ENCODE peak calls at places on chromosomes 5 and 9, in eight cellular contexts. One of them, this sample, is unnamed.

GRCh38 chr5:124574521-124575436 is 171.7 kb downstream of the ZNF608 start:
- DNase-seq in iris pigment epithelial cell: no peak
- DNase-seq in effector memory CD8-positive, alpha-beta T cell: no peak
- DNase-seq in NCI-H2081: no peak
- DNase-seq in NCI-H524: no peak
- DNase-seq in Calu3: no peak
- DNase-seq in CD4-positive, alpha-beta memory T cell: no peak
- DNase-seq in small intestine: no peak
- DNase-seq in this sample: no peak

GRCh38 chr5:144484124-144484897 is 313.6 kb downstream of the KCTD16 start:
- DNase-seq in iris pigment epithelial cell: peak; percentile 82
- DNase-seq in effector memory CD8-positive, alpha-beta T cell: no peak
- DNase-seq in NCI-H2081: no peak
- DNase-seq in NCI-H524: peak; percentile 34
- DNase-seq in Calu3: no peak
- DNase-seq in CD4-positive, alpha-beta memory T cell: no peak
- DNase-seq in small intestine: no peak
- DNase-seq in this sample: no peak

GRCh38 chr5:10914741-10915480 is 153.9 kb upstream of the DAP start:
- DNase-seq in iris pigment epithelial cell: no peak
- DNase-seq in effector memory CD8-positive, alpha-beta T cell: no peak
- DNase-seq in NCI-H2081: no peak
- DNase-seq in NCI-H524: no peak
- DNase-seq in Calu3: no peak
- DNase-seq in CD4-positive, alpha-beta memory T cell: no peak
- DNase-seq in small intestine: no peak
- DNase-seq in this sample: no peak

GRCh38 chr9:91170951-91171350 is 190.8 kb downstream of the AUH start:
- DNase-seq in iris pigment epithelial cell: no peak
- DNase-seq in effector memory CD8-positive, alpha-beta T cell: no peak
- DNase-seq in NCI-H2081: no peak
- DNase-seq in NCI-H524: no peak
- DNase-seq in Calu3: no peak
- DNase-seq in CD4-positive, alpha-beta memory T cell: no peak
- DNase-seq in small intestine: no peak
- DNase-seq in this sample: no peak

GRCh38 chr9:83027153-83027867 is 35.6 kb downstream of the RASEF start:
- DNase-seq in iris pigment epithelial cell: peak; percentile 94
- DNase-seq in effector memory CD8-positive, alpha-beta T cell: no peak
- DNase-seq in NCI-H2081: no peak
- DNase-seq in NCI-H524: no peak
- DNase-seq in Calu3: no peak
- DNase-seq in CD4-positive, alpha-beta memory T cell: no peak
- DNase-seq in small intestine: no peak
- DNase-seq in this sample: peak; percentile 22

GRCh38 chr9:120856700-120857099 is 14.0 kb upstream of the PSMD5 start:
- DNase-seq in iris pigment epithelial cell: no peak
- DNase-seq in effector memory CD8-positive, alpha-beta T cell: no peak
- DNase-seq in NCI-H2081: peak; percentile 51
- DNase-seq in NCI-H524: peak; percentile 64
- DNase-seq in Calu3: no peak
- DNase-seq in CD4-positive, alpha-beta memory T cell: no peak
- DNase-seq in small intestine: peak; percentile 78
- DNase-seq in this sample: no peak

GRCh38 chr9:99101812-99102211 is 3.1 kb upstream of the TGFBR1 start:
- DNase-seq in iris pigment epithelial cell: no peak
- DNase-seq in effector memory CD8-positive, alpha-beta T cell: no peak
- DNase-seq in NCI-H2081: no peak
- DNase-seq in NCI-H524: no peak
- DNase-seq in Calu3: no peak
- DNase-seq in CD4-positive, alpha-beta memory T cell: no peak
- DNase-seq in small intestine: no peak
- DNase-seq in this sample: no peak

GRCh38 chr5:180201051-180201987 is 7.7 kb downstream of the RASGEF1C start:
- DNase-seq in iris pigment epithelial cell: peak; percentile 47
- DNase-seq in effector memory CD8-positive, alpha-beta T cell: no peak
- DNase-seq in NCI-H2081: peak; percentile 45
- DNase-seq in NCI-H524: peak; percentile 59
- DNase-seq in Calu3: no peak
- DNase-seq in CD4-positive, alpha-beta memory T cell: no peak
- DNase-seq in small intestine: no peak
- DNase-seq in this sample: peak; percentile 27

GRCh38 chr5:176415240-176416122 is 858 bp downstream of the CLTB start:
- DNase-seq in iris pigment epithelial cell: peak; percentile 54
- DNase-seq in effector memory CD8-positive, alpha-beta T cell: no peak
- DNase-seq in NCI-H2081: peak; percentile 20
- DNase-seq in NCI-H524: no peak
- DNase-seq in Calu3: peak; percentile 49
- DNase-seq in CD4-positive, alpha-beta memory T cell: no peak
- DNase-seq in small intestine: no peak
- DNase-seq in this sample: no peak

GRCh38 chr5:149289307-149289706 is 17.6 kb downstream of the AFAP1L1 start:
- DNase-seq in iris pigment epithelial cell: no peak
- DNase-seq in effector memory CD8-positive, alpha-beta T cell: no peak
- DNase-seq in NCI-H2081: no peak
- DNase-seq in NCI-H524: no peak
- DNase-seq in Calu3: no peak
- DNase-seq in CD4-positive, alpha-beta memory T cell: no peak
- DNase-seq in small intestine: no peak
- DNase-seq in this sample: no peak

GRCh38 chr5:108650997-108651396 is 96.7 kb upstream of the FER start:
- DNase-seq in iris pigment epithelial cell: peak; percentile 80
- DNase-seq in effector memory CD8-positive, alpha-beta T cell: no peak
- DNase-seq in NCI-H2081: no peak
- DNase-seq in NCI-H524: no peak
- DNase-seq in Calu3: no peak
- DNase-seq in CD4-positive, alpha-beta memory T cell: no peak
- DNase-seq in small intestine: no peak
- DNase-seq in this sample: no peak

GRCh38 chr9:69109152-69109551 is 64.9 kb upstream of the TJP2 start:
- DNase-seq in iris pigment epithelial cell: no peak
- DNase-seq in effector memory CD8-positive, alpha-beta T cell: no peak
- DNase-seq in NCI-H2081: no peak
- DNase-seq in NCI-H524: no peak
- DNase-seq in Calu3: no peak
- DNase-seq in CD4-positive, alpha-beta memory T cell: no peak
- DNase-seq in small intestine: no peak
- DNase-seq in this sample: no peak

GRCh38 chr9:93202919-93203712 is 19.2 kb downstream of the WNK2 start:
- DNase-seq in iris pigment epithelial cell: no peak
- DNase-seq in effector memory CD8-positive, alpha-beta T cell: no peak
- DNase-seq in NCI-H2081: no peak
- DNase-seq in NCI-H524: peak; percentile 80
- DNase-seq in Calu3: no peak
- DNase-seq in CD4-positive, alpha-beta memory T cell: no peak
- DNase-seq in small intestine: no peak
- DNase-seq in this sample: no peak

GRCh38 chr9:134126373-134126772 is 9.5 kb upstream of the WDR5 start:
- DNase-seq in iris pigment epithelial cell: no peak
- DNase-seq in effector memory CD8-positive, alpha-beta T cell: no peak
- DNase-seq in NCI-H2081: no peak
- DNase-seq in NCI-H524: no peak
- DNase-seq in Calu3: no peak
- DNase-seq in CD4-positive, alpha-beta memory T cell: no peak
- DNase-seq in small intestine: no peak
- DNase-seq in this sample: no peak

GRCh38 chr5:87944553-87945320 is 323.9 kb downstream of the TMEM161B start:
- DNase-seq in iris pigment epithelial cell: peak; percentile 18
- DNase-seq in effector memory CD8-positive, alpha-beta T cell: no peak
- DNase-seq in NCI-H2081: peak; percentile 91
- DNase-seq in NCI-H524: peak; percentile 61
- DNase-seq in Calu3: no peak
- DNase-seq in CD4-positive, alpha-beta memory T cell: no peak
- DNase-seq in small intestine: no peak
- DNase-seq in this sample: no peak

GRCh38 chr5:114101153-114101552 is 260.7 kb upstream of the KCNN2 start:
- DNase-seq in iris pigment epithelial cell: peak; percentile 70
- DNase-seq in effector memory CD8-positive, alpha-beta T cell: no peak
- DNase-seq in NCI-H2081: peak; percentile 13
- DNase-seq in NCI-H524: no peak
- DNase-seq in Calu3: peak; percentile 63
- DNase-seq in CD4-positive, alpha-beta memory T cell: no peak
- DNase-seq in small intestine: no peak
- DNase-seq in this sample: peak; percentile 26

GRCh38 chr5:124263680-124264491 is 482.6 kb downstream of the ZNF608 start:
- DNase-seq in iris pigment epithelial cell: no peak
- DNase-seq in effector memory CD8-positive, alpha-beta T cell: no peak
- DNase-seq in NCI-H2081: peak; percentile 77
- DNase-seq in NCI-H524: no peak
- DNase-seq in Calu3: no peak
- DNase-seq in CD4-positive, alpha-beta memory T cell: no peak
- DNase-seq in small intestine: peak; percentile 10
- DNase-seq in this sample: no peak

GRCh38 chr9:95010431-95010838 is 283.9 kb downstream of the AOPEP start:
- DNase-seq in iris pigment epithelial cell: no peak
- DNase-seq in effector memory CD8-positive, alpha-beta T cell: no peak
- DNase-seq in NCI-H2081: no peak
- DNase-seq in NCI-H524: no peak
- DNase-seq in Calu3: no peak
- DNase-seq in CD4-positive, alpha-beta memory T cell: no peak
- DNase-seq in small intestine: no peak
- DNase-seq in this sample: no peak

GRCh38 chr5:126124706-126125345 is 298.4 kb upstream of the GRAMD2B start:
- DNase-seq in iris pigment epithelial cell: peak; percentile 45
- DNase-seq in effector memory CD8-positive, alpha-beta T cell: no peak
- DNase-seq in NCI-H2081: no peak
- DNase-seq in NCI-H524: no peak
- DNase-seq in Calu3: no peak
- DNase-seq in CD4-positive, alpha-beta memory T cell: no peak
- DNase-seq in small intestine: no peak
- DNase-seq in this sample: peak; percentile 7

GRCh38 chr5:124996023-124996763 is 249.8 kb upstream of the ZNF608 start:
- DNase-seq in iris pigment epithelial cell: peak; percentile 9
- DNase-seq in effector memory CD8-positive, alpha-beta T cell: no peak
- DNase-seq in NCI-H2081: no peak
- DNase-seq in NCI-H524: no peak
- DNase-seq in Calu3: no peak
- DNase-seq in CD4-positive, alpha-beta memory T cell: no peak
- DNase-seq in small intestine: no peak
- DNase-seq in this sample: no peak

GRCh38 chr5:9562101-9562500 is 16.2 kb upstream of the SEMA5A start:
- DNase-seq in iris pigment epithelial cell: peak; percentile 11
- DNase-seq in effector memory CD8-positive, alpha-beta T cell: no peak
- DNase-seq in NCI-H2081: no peak
- DNase-seq in NCI-H524: no peak
- DNase-seq in Calu3: no peak
- DNase-seq in CD4-positive, alpha-beta memory T cell: no peak
- DNase-seq in small intestine: no peak
- DNase-seq in this sample: no peak

GRCh38 chr5:180785794-180786221 is 16.8 kb downstream of the MGAT1 start:
- DNase-seq in iris pigment epithelial cell: peak; percentile 54
- DNase-seq in effector memory CD8-positive, alpha-beta T cell: no peak
- DNase-seq in NCI-H2081: no peak
- DNase-seq in NCI-H524: no peak
- DNase-seq in Calu3: peak; percentile 53
- DNase-seq in CD4-positive, alpha-beta memory T cell: no peak
- DNase-seq in small intestine: no peak
- DNase-seq in this sample: no peak

GRCh38 chr9:7656648-7657047 is 142.9 kb downstream of the DMAC1 start:
- DNase-seq in iris pigment epithelial cell: no peak
- DNase-seq in effector memory CD8-positive, alpha-beta T cell: no peak
- DNase-seq in NCI-H2081: peak; percentile 29
- DNase-seq in NCI-H524: no peak
- DNase-seq in Calu3: peak; percentile 37
- DNase-seq in CD4-positive, alpha-beta memory T cell: no peak
- DNase-seq in small intestine: peak; percentile 7
- DNase-seq in this sample: no peak

GRCh38 chr5:141695627-141696180 is 13.7 kb upstream of the ARAP3 start:
- DNase-seq in iris pigment epithelial cell: no peak
- DNase-seq in effector memory CD8-positive, alpha-beta T cell: no peak
- DNase-seq in NCI-H2081: peak; percentile 42
- DNase-seq in NCI-H524: peak; percentile 61
- DNase-seq in Calu3: peak; percentile 57
- DNase-seq in CD4-positive, alpha-beta memory T cell: no peak
- DNase-seq in small intestine: peak; percentile 48
- DNase-seq in this sample: no peak

GRCh38 chr5:7396169-7397004 is 449 bp downstream of the ADCY2 start:
- DNase-seq in iris pigment epithelial cell: peak; percentile 4
- DNase-seq in effector memory CD8-positive, alpha-beta T cell: no peak
- DNase-seq in NCI-H2081: peak; percentile 48
- DNase-seq in NCI-H524: peak; percentile 25
- DNase-seq in Calu3: peak; percentile 13
- DNase-seq in CD4-positive, alpha-beta memory T cell: no peak
- DNase-seq in small intestine: peak; percentile 20
- DNase-seq in this sample: no peak

GRCh38 chr5:147396070-147396469 is 113.8 kb downstream of the DPYSL3 start:
- DNase-seq in iris pigment epithelial cell: no peak
- DNase-seq in effector memory CD8-positive, alpha-beta T cell: no peak
- DNase-seq in NCI-H2081: no peak
- DNase-seq in NCI-H524: no peak
- DNase-seq in Calu3: no peak
- DNase-seq in CD4-positive, alpha-beta memory T cell: no peak
- DNase-seq in small intestine: no peak
- DNase-seq in this sample: no peak

GRCh38 chr5:178149199-178149932 is 4.3 kb downstream of the NHP2 start:
- DNase-seq in iris pigment epithelial cell: peak; percentile 39
- DNase-seq in effector memory CD8-positive, alpha-beta T cell: no peak
- DNase-seq in NCI-H2081: no peak
- DNase-seq in NCI-H524: no peak
- DNase-seq in Calu3: no peak
- DNase-seq in CD4-positive, alpha-beta memory T cell: no peak
- DNase-seq in small intestine: no peak
- DNase-seq in this sample: no peak

GRCh38 chr5:149416977-149417713 is 38.1 kb upstream of the IL17B start:
- DNase-seq in iris pigment epithelial cell: peak; percentile 62
- DNase-seq in effector memory CD8-positive, alpha-beta T cell: no peak
- DNase-seq in NCI-H2081: no peak
- DNase-seq in NCI-H524: no peak
- DNase-seq in Calu3: no peak
- DNase-seq in CD4-positive, alpha-beta memory T cell: no peak
- DNase-seq in small intestine: no peak
- DNase-seq in this sample: no peak

GRCh38 chr5:81207009-81207408 is 26.1 kb upstream of the CKMT2 start:
- DNase-seq in iris pigment epithelial cell: peak; percentile 43
- DNase-seq in effector memory CD8-positive, alpha-beta T cell: no peak
- DNase-seq in NCI-H2081: no peak
- DNase-seq in NCI-H524: no peak
- DNase-seq in Calu3: peak; percentile 25
- DNase-seq in CD4-positive, alpha-beta memory T cell: no peak
- DNase-seq in small intestine: peak; percentile 10
- DNase-seq in this sample: no peak

GRCh38 chr9:134360180-134360759 is 34.0 kb downstream of the RXRA start:
- DNase-seq in iris pigment epithelial cell: no peak
- DNase-seq in effector memory CD8-positive, alpha-beta T cell: no peak
- DNase-seq in NCI-H2081: no peak
- DNase-seq in NCI-H524: no peak
- DNase-seq in Calu3: no peak
- DNase-seq in CD4-positive, alpha-beta memory T cell: no peak
- DNase-seq in small intestine: no peak
- DNase-seq in this sample: no peak

GRCh38 chr9:35691325-35691631 is 1.6 kb upstream of the TPM2 start:
- DNase-seq in iris pigment epithelial cell: no peak
- DNase-seq in effector memory CD8-positive, alpha-beta T cell: no peak
- DNase-seq in NCI-H2081: no peak
- DNase-seq in NCI-H524: no peak
- DNase-seq in Calu3: no peak
- DNase-seq in CD4-positive, alpha-beta memory T cell: no peak
- DNase-seq in small intestine: peak; percentile 12
- DNase-seq in this sample: no peak

GRCh38 chr5:127112347-127112864 is 39.1 kb upstream of the C5orf63 start:
- DNase-seq in iris pigment epithelial cell: peak; percentile 82
- DNase-seq in effector memory CD8-positive, alpha-beta T cell: no peak
- DNase-seq in NCI-H2081: no peak
- DNase-seq in NCI-H524: no peak
- DNase-seq in Calu3: no peak
- DNase-seq in CD4-positive, alpha-beta memory T cell: no peak
- DNase-seq in small intestine: no peak
- DNase-seq in this sample: no peak

This sample was measured in HCT116.